ENCODE peak calls at places on chromosomes 13 and 19, in seven cellular contexts. Y, X, F, B, Z, E and V are unnamed samples.

GRCh38 chr19:33616346-33616745 is 5.4 kb upstream of the CHST8 start:
- DNase-seq in Y (no peak), X (no peak), F (no peak), B (no peak), Z (no peak), E (no peak), V (no peak)

GRCh38 chr13:27665333-27665732 is 43.6 kb downstream of the POLR1D start:
- DNase-seq in Y (no peak), X (no peak), F (no peak), B (no peak), Z (peak), E (no peak), V (no peak)

GRCh38 chr13:29548722-29549446 is 46.6 kb downstream of the SLC7A1 start:
- DNase-seq in Y (no peak), X (no peak), F (no peak), B (peak), Z (no peak), E (peak), V (peak)

GRCh38 chr13:89269737-89270136 is 1598.6 kb downstream of the SLITRK5 start:
- DNase-seq in Y (no peak), X (no peak), F (no peak), B (no peak), Z (no peak), E (no peak), V (no peak)

GRCh38 chr19:28234637-28235036 is 978.3 kb downstream of the UQCRFS1 start:
- DNase-seq in Y (no peak), X (no peak), F (no peak), B (no peak), Z (no peak), E (peak), V (no peak)

GRCh38 chr13:54958781-54959180 is 1930.2 kb downstream of the OLFM4 start:
- DNase-seq in Y (no peak), X (no peak), F (no peak), B (no peak), Z (no peak), E (no peak), V (no peak)

GRCh38 chr13:50318887-50319286 is 303.6 kb downstream of the KCNRG start:
- DNase-seq in Y (no peak), X (no peak), F (no peak), B (no peak), Z (no peak), E (no peak), V (no peak)

GRCh38 chr19:17332677-17333581 is 1.7 kb downstream of the ANO8 start:
- DNase-seq in Y (peak), X (no peak), F (peak), B (peak), Z (peak), E (peak), V (peak)

GRCh38 chr19:33622505-33622808 is 704 bp downstream of the CHST8 start:
- DNase-seq in Y (no peak), X (peak), F (no peak), B (no peak), Z (no peak), E (no peak), V (no peak)

GRCh38 chr19:54208784-54209057 is 8.1 kb downstream of the RPS9 start:
- DNase-seq in Y (no peak), X (no peak), F (no peak), B (no peak), Z (peak), E (no peak), V (peak)
- H3K4me2 ChIP-seq in Y (no peak), X (no peak), F (peak), B (no peak), Z (peak), E (peak), V (no peak)

GRCh38 chr19:11420894-11421606 is 1.9 kb upstream of the RGL3 start:
- DNase-seq in Y (no peak), X (no peak), F (no peak), B (no peak), Z (no peak), E (no peak), V (no peak)
- H3K4me2 ChIP-seq in Y (peak), X (peak), F (peak), B (no peak), Z (no peak), E (peak), V (peak)

DNA sequence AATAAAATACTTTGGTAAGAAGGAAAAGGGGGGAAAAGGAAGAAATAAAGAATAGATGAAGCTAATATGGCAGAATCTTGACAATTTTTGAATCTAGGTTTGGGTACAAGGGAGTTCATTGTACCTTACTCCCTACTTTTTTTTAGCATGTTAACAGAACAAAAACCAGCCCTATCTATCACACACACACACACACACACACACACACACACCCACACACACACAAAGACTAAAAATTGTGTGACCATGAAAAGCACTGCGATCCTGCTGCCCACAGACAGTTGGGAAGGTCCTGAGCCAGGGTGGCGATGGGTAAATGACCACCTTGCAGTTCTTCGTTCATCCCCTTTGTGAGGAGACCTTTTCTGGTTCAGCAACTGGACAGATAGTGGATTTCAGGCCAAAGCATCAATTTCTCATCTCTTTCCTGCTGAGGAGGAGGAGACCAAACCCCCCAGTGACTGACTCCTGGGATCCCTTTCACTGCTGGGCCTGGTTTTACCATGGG is 91.8 kb downstream of the SIPA1L3 start:
- DNase-seq in Y (no peak), X (no peak), F (no peak), B (no peak), Z (no peak), E (no peak), V (no peak)
- H3K4me2 ChIP-seq in Y (no peak), X (no peak), F (no peak), B (peak), Z (peak), E (peak), V (peak)

GRCh38 chr13:33745370-33746324 is 72.3 kb upstream of the RFC3 start:
- DNase-seq in Y (peak), X (no peak), F (no peak), B (no peak), Z (no peak), E (no peak), V (no peak)
- H3K4me2 ChIP-seq in Y (peak), X (no peak), F (peak), B (no peak), Z (no peak), E (no peak), V (no peak)

GRCh38 chr13:40878321-40878720 is 88.9 kb downstream of the SLC25A15 start:
- DNase-seq in Y (no peak), X (no peak), F (no peak), B (no peak), Z (no peak), E (peak), V (no peak)

GRCh38 chr13:40875583-40875982 is 86.2 kb downstream of the SLC25A15 start:
- DNase-seq in Y (no peak), X (no peak), F (no peak), B (no peak), Z (no peak), E (no peak), V (no peak)

GRCh38 chr13:40875048-40875447 is 85.6 kb downstream of the SLC25A15 start:
- DNase-seq in Y (no peak), X (no peak), F (no peak), B (no peak), Z (no peak), E (no peak), V (no peak)

GRCh38 chr13:40874138-40874776 is 84.8 kb downstream of the SLC25A15 start:
- DNase-seq in Y (peak), X (no peak), F (no peak), B (no peak), Z (no peak), E (no peak), V (peak)

DNA sequence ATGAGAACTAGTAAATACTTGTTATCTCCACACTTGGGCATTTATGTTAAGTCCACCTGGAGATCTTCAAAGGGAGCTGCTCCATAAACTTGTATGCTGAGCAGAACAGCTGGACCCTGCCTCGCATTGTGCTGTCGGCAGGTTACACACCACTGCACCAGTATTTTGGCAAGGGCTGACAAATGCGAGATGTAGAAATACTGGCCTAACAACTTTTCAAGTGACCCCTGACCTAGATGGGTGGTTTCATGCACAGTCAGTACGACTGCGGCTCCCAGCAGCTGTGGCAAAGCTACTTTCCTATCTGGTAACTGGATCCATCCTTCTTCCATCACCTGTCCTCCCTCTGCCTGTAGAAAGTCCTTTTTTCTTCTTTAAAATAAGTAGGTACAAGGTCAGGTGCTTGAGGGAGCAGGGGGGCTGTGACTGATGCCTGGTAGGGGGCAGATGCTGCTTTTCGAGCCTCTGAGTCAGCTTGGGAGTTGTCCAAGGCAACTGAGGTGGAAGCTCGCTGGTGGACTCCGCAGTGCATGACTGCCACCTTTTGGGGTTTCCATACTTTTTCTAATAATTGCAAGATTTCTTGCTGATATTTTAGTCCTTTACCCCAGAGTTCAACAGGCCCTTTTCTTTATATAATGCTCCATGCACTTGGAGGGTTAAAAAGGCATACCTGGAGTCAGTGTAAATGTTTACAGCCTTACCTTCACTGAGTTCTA is 86.8 kb downstream of the SLC25A15 start:
- DNase-seq in Y (no peak), X (no peak), F (no peak), B (no peak), Z (peak), E (no peak), V (no peak)
- H3K4me2 ChIP-seq in Y (no peak), X (no peak), F (no peak), B (no peak), Z (no peak), E (no peak), V (no peak)